ENCODE peak calls at places on chromosomes 11 and 22, in six cellular contexts. P, I, O, M, B and Z are unnamed samples.

GRCh38 chr22:39214006-39214382 is 30.8 kb downstream of the PDGFB start:
- DNase-seq in O (no peak), M (no peak), P (no peak), I (no peak), B (no peak), Z (no peak)

GRCh38 chr22:25360891-25361645 is 141.6 kb downstream of the CRYBB2 start:
- DNase-seq in M (no peak), I (peak), O (no peak), B (no peak), P (peak), Z (peak)

GRCh38 chr11:111361082-111361801 is 17.8 kb downstream of the POU2AF1 start:
- DNase-seq in O (no peak), B (no peak), P (no peak), M (no peak), I (no peak), Z (no peak)

GRCh38 chr11:48036466-48036865 is 56.1 kb downstream of the PTPRJ start:
- DNase-seq in M (no peak), B (no peak), O (no peak), P (no peak), I (no peak), Z (no peak)

GRCh38 chr11:116742104-116742503 is 30.7 kb downstream of the BUD13 start:
- DNase-seq in P (no peak), M (no peak), I (no peak), O (no peak), B (no peak), Z (no peak)

GRCh38 chr11:116643521-116643920 is 129.3 kb downstream of the BUD13 start:
- DNase-seq in I (no peak), P (no peak), B (no peak), M (no peak), O (no peak), Z (no peak)

GRCh38 chr11:104163100-104164027 is 583 bp downstream of the PDGFD start:
- DNase-seq in O (peak), M (peak), B (no peak), I (peak), P (no peak), Z (peak)

GRCh38 chr11:33691051-33691864 is 9.4 kb downstream of the C11orf91 start:
- DNase-seq in P (no peak), O (no peak), M (no peak), I (no peak), B (no peak), Z (no peak)

GRCh38 chr22:48415535-48415934 is 1412.1 kb downstream of the BRD1 start:
- DNase-seq in M (no peak), B (no peak), O (no peak), P (no peak), I (no peak), Z (no peak)

GRCh38 chr11:35271031-35271430 is 132.1 kb downstream of the CD44 start:
- DNase-seq in O (no peak), B (no peak), M (no peak), P (no peak), I (no peak), Z (no peak)

GRCh38 chr22:20427104-20427944 is 10.3 kb downstream of the SCARF2 start:
- DNase-seq in M (no peak), P (peak), B (no peak), I (peak), O (no peak), Z (no peak)

GRCh38 chr11:69253028-69253427 is 40.9 kb upstream of the MYEOV start:
- DNase-seq in P (no peak), I (no peak), O (no peak), B (no peak), M (peak), Z (no peak)

GRCh38 chr11:69386594-69387408 is 92.8 kb downstream of the MYEOV start:
- DNase-seq in P (peak), O (no peak), M (no peak), I (no peak), B (no peak), Z (no peak)

GRCh38 chr11:76523147-76523546 is 78.3 kb downstream of the EMSY start:
- DNase-seq in M (no peak), I (no peak), B (no peak), P (no peak), O (peak), Z (no peak)